ENCODE peak calls at places on chromosomes 16 and 17, in eight cellular contexts. One of them, this sample, is unnamed.

GRCh38 chr17:2777242-2777867 is 18.9 kb upstream of the RAP1GAP2 start:
- DNase-seq in gastrocnemius medialis: no peak
- DNase-seq in hepatocyte: no peak
- DNase-seq in tibial nerve: no peak
- DNase-seq in psoas muscle: no peak
- DNase-seq in right lobe of liver: no peak
- DNase-seq in HepG2: no peak
- DNase-seq in left ventricle myocardium inferior: no peak
- DNase-seq in this sample: no peak

GRCh38 chr16:86761117-86761971 is 183.0 kb downstream of the FOXL1 start:
- DNase-seq in left ventricle myocardium inferior: peak; percentile 69
- DNase-seq in hepatocyte: peak; percentile 70
- DNase-seq in right lobe of liver: peak; percentile 58
- DNase-seq in gastrocnemius medialis: no peak
- DNase-seq in psoas muscle: peak; percentile 63
- DNase-seq in HepG2: peak; percentile 22
- DNase-seq in tibial nerve: peak; percentile 49
- DNase-seq in this sample: no peak

GRCh38 chr16:2988590-2989099 is 8.4 kb upstream of the PKMYT1 start:
- DNase-seq in right lobe of liver: no peak
- DNase-seq in psoas muscle: no peak
- DNase-seq in left ventricle myocardium inferior: no peak
- DNase-seq in tibial nerve: no peak
- DNase-seq in HepG2: no peak
- DNase-seq in gastrocnemius medialis: no peak
- DNase-seq in hepatocyte: no peak
- DNase-seq in this sample: no peak

GRCh38 chr16:57474671-57475661 is 11.3 kb downstream of the DOK4 start:
- DNase-seq in psoas muscle: peak; percentile 45
- DNase-seq in hepatocyte: no peak
- DNase-seq in gastrocnemius medialis: no peak
- DNase-seq in right lobe of liver: no peak
- DNase-seq in left ventricle myocardium inferior: no peak
- DNase-seq in tibial nerve: no peak
- DNase-seq in HepG2: no peak
- DNase-seq in this sample: no peak

GRCh38 chr17:36674278-36674650 is 72.9 kb downstream of the MRM1 start:
- DNase-seq in gastrocnemius medialis: no peak
- DNase-seq in right lobe of liver: no peak
- DNase-seq in hepatocyte: no peak
- DNase-seq in psoas muscle: no peak
- DNase-seq in left ventricle myocardium inferior: no peak
- DNase-seq in tibial nerve: no peak
- DNase-seq in HepG2: no peak
- DNase-seq in this sample: no peak

GRCh38 chr16:70410736-70411135 is 28.2 kb downstream of the ST3GAL2 start:
- DNase-seq in HepG2: no peak
- DNase-seq in hepatocyte: no peak
- DNase-seq in left ventricle myocardium inferior: no peak
- DNase-seq in tibial nerve: no peak
- DNase-seq in psoas muscle: no peak
- DNase-seq in right lobe of liver: peak; percentile 79
- DNase-seq in gastrocnemius medialis: no peak
- DNase-seq in this sample: no peak

GRCh38 chr17:48998557-48999440 is 1.6 kb downstream of the IGF2BP1 start:
- DNase-seq in tibial nerve: no peak
- DNase-seq in right lobe of liver: no peak
- DNase-seq in hepatocyte: peak; percentile 59
- DNase-seq in HepG2: peak; percentile 63
- DNase-seq in gastrocnemius medialis: no peak
- DNase-seq in psoas muscle: no peak
- DNase-seq in left ventricle myocardium inferior: no peak
- DNase-seq in this sample: no peak

GRCh38 chr17:65533855-65534457 is 27.5 kb downstream of the AXIN2 start:
- DNase-seq in tibial nerve: no peak
- DNase-seq in left ventricle myocardium inferior: no peak
- DNase-seq in hepatocyte: no peak
- DNase-seq in HepG2: no peak
- DNase-seq in right lobe of liver: no peak
- DNase-seq in psoas muscle: no peak
- DNase-seq in gastrocnemius medialis: no peak
- DNase-seq in this sample: no peak

DNA sequence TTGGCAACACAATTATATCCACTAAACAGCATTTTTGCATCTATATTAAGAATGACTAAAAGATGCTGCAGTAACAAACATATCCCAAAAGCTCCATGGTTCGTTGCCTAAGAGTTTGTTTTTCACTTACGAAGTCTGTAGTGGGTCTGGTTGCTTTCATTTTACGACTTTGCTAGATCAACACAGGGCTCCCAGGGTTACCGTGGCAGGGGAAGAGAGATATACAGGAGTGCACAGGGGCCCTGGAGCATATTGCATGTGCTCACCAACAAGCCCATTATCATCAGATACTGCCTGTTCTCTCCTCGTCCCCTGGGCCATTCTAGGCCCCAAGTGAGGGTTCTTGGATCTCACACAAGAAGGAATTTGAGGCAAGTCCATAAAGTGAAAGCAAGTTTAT is 3.1 kb upstream of the MMP2 start:
- DNase-seq in psoas muscle: peak; percentile 68
- DNase-seq in tibial nerve: peak; percentile 50
- DNase-seq in left ventricle myocardium inferior: peak; percentile 37
- DNase-seq in hepatocyte: no peak
- DNase-seq in right lobe of liver: no peak
- DNase-seq in gastrocnemius medialis: peak; percentile 39
- DNase-seq in HepG2: no peak
- DNase-seq in this sample: no peak
- H3K4me3 ChIP-seq in psoas muscle: no peak overlapping the region
- H3K4me3 ChIP-seq in tibial nerve: no peak overlapping the region
- H3K4me3 ChIP-seq in left ventricle myocardium inferior: peak overlapping the region; percentile 21
- H3K4me3 ChIP-seq in hepatocyte: no peak overlapping the region
- H3K4me3 ChIP-seq in right lobe of liver: no peak overlapping the region
- H3K4me3 ChIP-seq in gastrocnemius medialis: no peak overlapping the region
- H3K4me3 ChIP-seq in HepG2: no peak overlapping the region
- H3K4me3 ChIP-seq in this sample: no peak overlapping the region

GRCh38 chr17:80346498-80347275 is 68.3 kb upstream of the ENDOV start:
- DNase-seq in hepatocyte: no peak
- DNase-seq in HepG2: no peak
- DNase-seq in tibial nerve: no peak
- DNase-seq in left ventricle myocardium inferior: no peak
- DNase-seq in psoas muscle: peak; percentile 30
- DNase-seq in right lobe of liver: no peak
- DNase-seq in gastrocnemius medialis: no peak
- DNase-seq in this sample: no peak

GRCh38 chr17:80349437-80350160 is 65.4 kb upstream of the ENDOV start:
- DNase-seq in hepatocyte: no peak
- DNase-seq in tibial nerve: no peak
- DNase-seq in left ventricle myocardium inferior: no peak
- DNase-seq in gastrocnemius medialis: no peak
- DNase-seq in right lobe of liver: no peak
- DNase-seq in psoas muscle: peak; percentile 28
- DNase-seq in HepG2: no peak
- DNase-seq in this sample: no peak

GRCh38 chr17:80347948-80348351 is 67.0 kb upstream of the ENDOV start:
- DNase-seq in tibial nerve: no peak
- DNase-seq in psoas muscle: peak; percentile 35
- DNase-seq in right lobe of liver: no peak
- DNase-seq in gastrocnemius medialis: no peak
- DNase-seq in hepatocyte: no peak
- DNase-seq in left ventricle myocardium inferior: no peak
- DNase-seq in HepG2: no peak
- DNase-seq in this sample: no peak

GRCh38 chr17:80347536-80347935 is 67.4 kb upstream of the ENDOV start:
- DNase-seq in hepatocyte: no peak
- DNase-seq in right lobe of liver: no peak
- DNase-seq in HepG2: no peak
- DNase-seq in gastrocnemius medialis: no peak
- DNase-seq in psoas muscle: peak; percentile 32
- DNase-seq in tibial nerve: no peak
- DNase-seq in left ventricle myocardium inferior: no peak
- DNase-seq in this sample: no peak

DNA sequence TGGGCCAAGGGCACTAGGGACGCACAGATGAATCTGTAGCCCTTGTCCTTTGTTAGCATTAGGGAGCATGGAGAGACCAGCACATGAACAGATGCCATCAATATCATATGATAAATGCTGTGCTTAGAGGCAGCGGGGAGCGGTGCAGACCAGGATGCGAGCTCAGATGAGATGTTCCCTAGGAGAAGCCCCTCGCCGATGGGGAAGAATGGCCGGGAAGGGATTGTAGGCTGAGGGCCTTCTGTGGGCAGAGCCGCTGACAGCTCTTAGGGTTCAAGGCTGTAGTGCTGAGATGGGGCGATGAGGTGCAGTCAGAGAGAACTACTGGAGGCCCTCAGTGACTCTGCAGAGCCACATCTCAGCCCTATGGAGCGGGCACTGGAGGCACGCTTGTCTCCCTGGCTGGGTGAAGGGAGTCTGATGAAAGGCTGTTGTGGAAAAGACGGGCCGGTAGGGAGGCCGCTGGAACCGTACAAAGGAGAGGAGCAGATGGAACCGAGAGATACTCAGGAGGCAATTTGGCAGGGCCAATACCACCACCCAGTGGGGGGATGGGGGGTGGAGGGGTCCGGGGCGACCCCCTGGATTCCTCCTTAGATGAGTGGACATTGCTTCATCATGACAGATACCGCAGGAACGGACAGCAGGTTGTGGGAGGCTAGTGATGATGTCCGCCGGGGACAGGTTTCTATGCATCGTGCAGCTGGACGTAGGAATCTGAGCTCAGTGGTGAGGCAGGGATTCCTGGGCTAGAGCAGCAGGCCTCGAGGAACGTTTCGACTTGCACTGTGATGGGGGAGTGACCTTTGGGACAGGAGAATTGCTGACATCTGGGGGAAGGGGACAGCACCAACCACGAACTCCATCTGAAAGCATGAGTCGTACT is 66.2 kb upstream of the ENDOV start:
- DNase-seq in gastrocnemius medialis: no peak
- DNase-seq in tibial nerve: no peak
- DNase-seq in hepatocyte: no peak
- DNase-seq in right lobe of liver: no peak
- DNase-seq in HepG2: no peak
- DNase-seq in psoas muscle: peak; percentile 32
- DNase-seq in left ventricle myocardium inferior: no peak
- DNase-seq in this sample: no peak
- H3K36me3 ChIP-seq in gastrocnemius medialis: peaks cover 100% of the 10 kb centered on the region
- H3K36me3 ChIP-seq in tibial nerve: peaks cover 100% of the 10 kb centered on the region
- H3K36me3 ChIP-seq in hepatocyte: no peaks in the 10 kb centered on the region
- H3K36me3 ChIP-seq in right lobe of liver: peaks cover 16% of the 10 kb centered on the region
- H3K36me3 ChIP-seq in HepG2: peaks cover 53% of the 10 kb centered on the region
- H3K36me3 ChIP-seq in psoas muscle: peaks cover 10% of the 10 kb centered on the region
- H3K36me3 ChIP-seq in left ventricle myocardium inferior: peaks cover 100% of the 10 kb centered on the region
- H3K36me3 ChIP-seq in this sample: peaks cover 4% of the 10 kb centered on the region

DNA sequence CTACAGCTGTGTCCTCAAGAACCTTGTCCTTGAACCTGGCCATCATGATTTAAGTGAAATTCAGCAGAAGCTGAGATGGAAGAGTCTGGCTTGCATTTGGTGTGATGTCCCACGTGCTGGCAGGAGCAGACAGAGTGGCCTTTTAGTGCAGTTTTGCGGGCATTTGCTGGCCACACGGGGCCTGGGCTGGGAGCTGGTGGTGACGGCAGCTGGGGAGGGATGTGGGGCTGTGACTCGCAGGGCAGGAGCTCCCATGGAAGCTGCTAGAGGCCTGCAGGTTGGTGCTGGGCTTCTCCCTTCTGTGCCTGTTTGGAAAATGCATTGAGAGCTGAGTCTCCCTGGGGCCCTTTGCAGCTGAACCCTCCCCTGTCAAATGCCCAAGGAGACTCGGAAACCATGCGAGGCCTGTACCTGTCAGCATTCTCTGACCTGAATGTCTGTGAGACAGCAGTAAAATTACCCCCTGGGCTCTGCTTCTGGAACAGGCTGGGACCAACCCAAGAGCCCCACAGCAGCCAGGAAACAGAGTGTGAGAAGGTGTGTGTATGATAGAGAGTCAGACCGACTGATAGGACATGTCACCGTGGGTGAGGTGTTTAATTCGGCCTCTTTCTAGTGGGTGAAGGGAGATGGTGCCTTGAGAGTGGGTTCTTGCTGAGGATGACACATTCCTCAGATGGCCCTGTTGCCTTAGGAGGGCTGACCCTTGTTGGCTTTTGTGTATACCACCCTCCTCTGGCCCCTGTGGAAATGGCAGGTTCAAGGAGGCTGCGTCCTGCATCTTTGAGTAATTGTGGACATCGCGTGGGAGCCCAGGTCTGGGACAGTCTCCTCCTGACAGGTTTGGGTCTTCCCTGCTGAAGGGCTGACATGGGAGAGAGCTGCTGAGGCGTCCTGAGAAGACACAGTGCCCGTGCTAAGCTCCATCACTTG is 145.5 kb downstream of the MSI2 start:
- DNase-seq in hepatocyte: no peak
- DNase-seq in psoas muscle: no peak
- DNase-seq in HepG2: peak; percentile 27
- DNase-seq in gastrocnemius medialis: peak; percentile 41
- DNase-seq in tibial nerve: no peak
- DNase-seq in right lobe of liver: no peak
- DNase-seq in left ventricle myocardium inferior: no peak
- DNase-seq in this sample: no peak
- TF ChIP-seq CTCF in hepatocyte: no peak
- TF ChIP-seq CTCF in psoas muscle: peak; percentile 30
- TF ChIP-seq CTCF in HepG2: peak; percentile 44
- TF ChIP-seq CTCF in gastrocnemius medialis: no peak
- TF ChIP-seq CTCF in tibial nerve: no peak
- TF ChIP-seq CTCF in right lobe of liver: no peak
- TF ChIP-seq CTCF in left ventricle myocardium inferior: peak; percentile 15
- TF ChIP-seq CTCF in this sample: peak; percentile 15

GRCh38 chr16:66844009-66844341 is 239 bp upstream of the CA7 start:
- DNase-seq in HepG2: no peak
- DNase-seq in right lobe of liver: no peak
- DNase-seq in psoas muscle: no peak
- DNase-seq in left ventricle myocardium inferior: no peak
- DNase-seq in hepatocyte: no peak
- DNase-seq in tibial nerve: no peak
- DNase-seq in gastrocnemius medialis: no peak
- DNase-seq in this sample: no peak

GRCh38 chr16:66846266-66846665 is 2.1 kb downstream of the CA7 start:
- DNase-seq in left ventricle myocardium inferior: no peak
- DNase-seq in right lobe of liver: no peak
- DNase-seq in gastrocnemius medialis: no peak
- DNase-seq in hepatocyte: no peak
- DNase-seq in tibial nerve: no peak
- DNase-seq in HepG2: no peak
- DNase-seq in psoas muscle: no peak
- DNase-seq in this sample: no peak

GRCh38 chr16:66845791-66846221 is 1.6 kb downstream of the CA7 start:
- DNase-seq in psoas muscle: no peak
- DNase-seq in left ventricle myocardium inferior: no peak
- DNase-seq in hepatocyte: no peak
- DNase-seq in gastrocnemius medialis: peak; percentile 22
- DNase-seq in HepG2: no peak
- DNase-seq in tibial nerve: no peak
- DNase-seq in right lobe of liver: no peak
- DNase-seq in this sample: no peak

GRCh38 chr16:66844342-66845079 is at the start of gene CA7:
- DNase-seq in right lobe of liver: no peak
- DNase-seq in gastrocnemius medialis: no peak
- DNase-seq in hepatocyte: no peak
- DNase-seq in left ventricle myocardium inferior: no peak
- DNase-seq in HepG2: no peak
- DNase-seq in psoas muscle: no peak
- DNase-seq in tibial nerve: no peak
- DNase-seq in this sample: no peak

DNA sequence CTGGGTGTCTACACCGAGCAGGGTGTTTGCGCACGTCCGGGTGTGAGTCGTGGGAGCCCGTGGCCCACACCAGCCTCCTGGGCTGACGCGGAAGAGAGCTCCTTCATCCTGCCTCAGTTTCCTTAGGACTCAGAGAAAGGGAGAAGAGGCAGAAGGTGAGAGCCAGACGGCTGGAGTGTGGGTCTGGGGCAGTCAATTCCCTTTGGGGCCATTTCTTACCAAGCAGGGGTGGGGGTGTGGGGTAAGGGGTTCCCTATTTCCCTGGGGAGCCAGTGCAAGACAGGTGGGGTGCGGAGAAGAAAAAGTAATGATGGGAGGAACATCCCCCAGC is 831 bp downstream of the CA7 start:
- DNase-seq in hepatocyte: no peak
- DNase-seq in psoas muscle: no peak
- DNase-seq in right lobe of liver: no peak
- DNase-seq in gastrocnemius medialis: no peak
- DNase-seq in tibial nerve: no peak
- DNase-seq in HepG2: no peak
- DNase-seq in left ventricle myocardium inferior: no peak
- DNase-seq in this sample: no peak
- H3K4me3 ChIP-seq in hepatocyte: peak overlapping the region; percentile 33
- H3K4me3 ChIP-seq in psoas muscle: peak overlapping the region; percentile 67
- H3K4me3 ChIP-seq in right lobe of liver: peak overlapping the region; percentile 39
- H3K4me3 ChIP-seq in gastrocnemius medialis: peak overlapping the region; percentile 48
- H3K4me3 ChIP-seq in tibial nerve: peak overlapping the region; percentile 37
- H3K4me3 ChIP-seq in HepG2: peak overlapping the region; percentile 48
- H3K4me3 ChIP-seq in left ventricle myocardium inferior: peak overlapping the region; percentile 67
- H3K4me3 ChIP-seq in this sample: peak overlapping the region; percentile 35

This sample was measured in kidney epithelial cell.